ENCODE peak calls at places on chromosomes 3 and 15, in nine cellular contexts. U is naive thymus-derived CD4-positive, alpha-beta T cell; K is thoracic aorta; Z is NT2/D1; B is mesendoderm; G is body of pancreas; T is mammary epithelial cell; P is cardiac muscle cell; J is bronchial epithelial cell. R is an unnamed sample.

GRCh38 chr15:70314652-70315051 is 216.9 kb upstream of the TLE3 start:
- DNase-seq in U (no peak), K (no peak), Z (peak; percentile 64), B (peak; percentile 93), G (no peak), T (no peak), P (no peak), J (no peak), R (peak; percentile 37)

GRCh38 chr15:28122038-28122949 is 23.2 kb upstream of the OCA2 start:
- DNase-seq in U (no peak), K (no peak), Z (no peak), B (no peak), G (no peak), T (no peak), P (no peak), J (no peak), R (no peak)

GRCh38 chr3:143793971-143794370 is 54.3 kb downstream of the SLC9A9 start:
- DNase-seq in U (no peak), K (no peak), Z (no peak), B (no peak), G (no peak), T (no peak), P (no peak), J (no peak), R (no peak)

GRCh38 chr3:125310623-125311076 is 64.5 kb downstream of the ZNF148 start:
- DNase-seq in U (peak; percentile 43), K (no peak), Z (no peak), B (peak; percentile 2), G (no peak), T (no peak), P (no peak), J (no peak), R (peak; percentile 10)

GRCh38 chr3:146326875-146327543 is 76.1 kb upstream of the PLSCR4 start:
- DNase-seq in U (no peak), K (no peak), Z (peak; percentile 13), B (peak; percentile 46), G (peak; percentile 55), T (peak; percentile 51), P (peak; percentile 88), J (peak; percentile 45), R (peak; percentile 8)

GRCh38 chr15:86852741-86853140 is 773.1 kb downstream of the AGBL1 start:
- DNase-seq in U (no peak), K (no peak), Z (no peak), B (no peak), G (no peak), T (peak; percentile 63), P (no peak), J (no peak), R (no peak)

GRCh38 chr15:68372291-68372811 is 59.6 kb downstream of the ITGA11 start:
- DNase-seq in U (no peak), K (no peak), Z (peak; percentile 43), B (peak; percentile 75), G (no peak), T (peak; percentile 20), P (peak; percentile 58), J (peak; percentile 21), R (peak; percentile 89)

GRCh38 chr3:70861855-70862254 is 549.4 kb upstream of the MDFIC2 start:
- DNase-seq in U (no peak), K (no peak), Z (no peak), B (no peak), G (no peak), T (peak; percentile 50), P (peak; percentile 81), J (peak; percentile 88), R (no peak)

GRCh38 chr3:28042095-28042635 is 199.3 kb upstream of the CMC1 start:
- DNase-seq in U (no peak), K (no peak), Z (no peak), B (peak; percentile 49), G (no peak), T (no peak), P (no peak), J (no peak), R (no peak)

GRCh38 chr3:46979958-46980497 is 562 bp downstream of the NBEAL2 start:
- DNase-seq in U (no peak), K (no peak), Z (no peak), B (no peak), G (peak; percentile 35), T (no peak), P (no peak), J (no peak), R (peak; percentile 61)

DNA sequence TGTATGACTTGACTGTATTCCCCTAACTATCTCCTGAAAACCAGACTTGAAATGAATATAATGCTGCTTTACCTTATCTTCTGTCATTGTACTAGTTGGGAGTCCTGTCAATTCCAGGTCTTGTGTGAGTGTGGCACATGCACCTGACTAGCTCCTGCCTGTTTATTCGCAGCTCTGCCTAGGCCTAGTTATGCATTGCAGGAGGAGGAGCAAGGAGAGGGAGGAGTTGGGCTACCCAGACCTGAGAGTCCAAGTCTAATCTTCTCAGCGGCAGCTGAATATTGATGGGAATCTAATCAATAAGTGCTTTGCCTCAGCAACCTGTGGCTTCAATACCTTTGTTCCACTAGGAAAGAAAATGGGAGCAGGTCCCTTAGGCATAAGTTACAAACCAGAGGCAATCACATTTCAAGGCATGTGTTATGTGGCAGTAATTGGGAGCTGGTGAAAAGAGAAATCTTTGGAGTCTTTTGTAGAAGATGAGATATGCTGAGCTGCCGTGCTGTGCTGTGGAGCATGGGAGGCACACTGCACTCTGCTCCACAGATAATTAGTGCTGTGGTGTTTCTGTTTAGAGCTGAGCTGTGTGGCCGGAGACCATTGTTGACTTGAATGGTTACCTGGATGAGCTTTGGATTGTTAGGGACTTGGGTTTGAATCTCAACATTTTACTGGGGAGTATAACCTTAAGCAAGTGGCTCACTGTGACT is at the start of gene SLC2A2:
- DNase-seq in U (no peak), K (no peak), Z (no peak), B (no peak), G (peak; percentile 30), T (no peak), P (no peak), J (no peak), R (no peak)
- H3K4me3 ChIP-seq in U (no peak within 1 kb of the TSS), K (no peak within 1 kb of the TSS), Z (no peak within 1 kb of the TSS), B (no peak within 1 kb of the TSS), G (no peak within 1 kb of the TSS), T (no peak within 1 kb of the TSS), P (no peak within 1 kb of the TSS), J (no peak within 1 kb of the TSS), R (no peak within 1 kb of the TSS)

GRCh38 chr3:14133876-14134275 is 9.0 kb downstream of the TMEM43 start:
- DNase-seq in U (no peak), K (no peak), Z (no peak), B (no peak), G (no peak), T (no peak), P (no peak), J (no peak), R (no peak)
- H3K36me3 ChIP-seq in U (peaks cover 36% of the 10 kb centered on the region), K (peaks cover 74% of the 10 kb centered on the region), Z (peaks cover 100% of the 10 kb centered on the region), B (peaks cover 19% of the 10 kb centered on the region), G (peaks cover 56% of the 10 kb centered on the region), T (peaks cover 52% of the 10 kb centered on the region), P (peaks cover 38% of the 10 kb centered on the region), J (peaks cover 52% of the 10 kb centered on the region), R (peaks cover 38% of the 10 kb centered on the region)

DNA sequence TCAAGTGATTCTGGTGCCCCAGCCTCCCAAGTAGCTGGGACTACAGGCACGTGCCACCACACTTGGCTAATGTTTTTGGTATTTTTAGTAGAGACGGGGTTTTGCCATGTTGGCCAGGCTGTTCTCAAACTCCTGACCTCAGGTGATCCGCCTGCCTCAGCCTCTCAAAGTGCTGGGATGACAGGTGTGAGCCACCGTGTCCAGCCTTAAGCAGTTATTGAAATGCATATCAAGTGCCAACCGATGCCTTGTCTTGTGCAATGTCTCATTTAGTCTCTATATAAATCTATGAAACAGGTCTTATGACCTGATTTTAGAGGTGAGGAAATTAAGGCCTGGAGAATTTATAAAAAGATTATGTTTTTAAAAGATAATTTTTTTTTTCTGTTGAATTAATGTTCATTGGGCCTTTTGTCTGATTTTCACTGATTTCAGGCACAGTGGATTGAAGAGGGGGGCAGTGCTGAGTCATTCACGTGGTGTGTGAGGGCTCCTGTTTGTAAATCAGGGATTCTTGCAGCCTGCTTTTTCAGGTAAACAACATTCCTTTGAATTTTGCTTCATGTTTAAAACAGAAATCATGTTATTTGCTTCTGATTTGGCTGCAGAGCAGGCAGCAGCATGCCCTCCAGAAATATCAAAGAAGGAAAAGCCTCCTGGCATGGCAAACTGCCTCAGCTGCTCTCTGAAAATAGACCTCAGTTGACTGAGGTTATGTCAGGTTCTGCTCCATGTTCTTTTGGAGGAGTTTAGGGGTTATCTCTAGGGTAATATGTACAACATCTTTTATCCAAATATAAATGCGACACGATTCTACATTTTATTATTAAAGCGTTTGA is 407.0 kb upstream of the RGMA start:
- DNase-seq in U (no peak), K (no peak), Z (no peak), B (peak; percentile 38), G (no peak), T (peak; percentile 12), P (no peak), J (peak; percentile 74), R (peak; percentile 46)
- H3K27me3 ChIP-seq in U (peaks cover 3% of the 10 kb centered on the region), K (no peaks in the 10 kb centered on the region), Z (no peaks in the 10 kb centered on the region), B (no peaks in the 10 kb centered on the region), G (no peaks in the 10 kb centered on the region), T (no peaks in the 10 kb centered on the region), P (no peaks in the 10 kb centered on the region), J (no peaks in the 10 kb centered on the region), R (no peaks in the 10 kb centered on the region)

GRCh38 chr3:195133462-195133861 is 137.5 kb downstream of the XXYLT1 start:
- DNase-seq in U (no peak), K (no peak), Z (no peak), B (no peak), G (peak; percentile 32), T (no peak), P (peak; percentile 78), J (peak; percentile 87), R (no peak)

GRCh38 chr3:195131149-195131548 is 139.8 kb downstream of the XXYLT1 start:
- DNase-seq in U (no peak), K (no peak), Z (no peak), B (no peak), G (no peak), T (peak; percentile 93), P (no peak), J (peak; percentile 90), R (no peak)

GRCh38 chr3:195128255-195129071 is 142.5 kb downstream of the XXYLT1 start:
- DNase-seq in U (no peak), K (no peak), Z (no peak), B (no peak), G (no peak), T (no peak), P (no peak), J (no peak), R (no peak)

GRCh38 chr3:195129072-195129643 is 141.8 kb downstream of the XXYLT1 start:
- DNase-seq in U (no peak), K (no peak), Z (no peak), B (no peak), G (no peak), T (no peak), P (no peak), J (no peak), R (no peak)

DNA sequence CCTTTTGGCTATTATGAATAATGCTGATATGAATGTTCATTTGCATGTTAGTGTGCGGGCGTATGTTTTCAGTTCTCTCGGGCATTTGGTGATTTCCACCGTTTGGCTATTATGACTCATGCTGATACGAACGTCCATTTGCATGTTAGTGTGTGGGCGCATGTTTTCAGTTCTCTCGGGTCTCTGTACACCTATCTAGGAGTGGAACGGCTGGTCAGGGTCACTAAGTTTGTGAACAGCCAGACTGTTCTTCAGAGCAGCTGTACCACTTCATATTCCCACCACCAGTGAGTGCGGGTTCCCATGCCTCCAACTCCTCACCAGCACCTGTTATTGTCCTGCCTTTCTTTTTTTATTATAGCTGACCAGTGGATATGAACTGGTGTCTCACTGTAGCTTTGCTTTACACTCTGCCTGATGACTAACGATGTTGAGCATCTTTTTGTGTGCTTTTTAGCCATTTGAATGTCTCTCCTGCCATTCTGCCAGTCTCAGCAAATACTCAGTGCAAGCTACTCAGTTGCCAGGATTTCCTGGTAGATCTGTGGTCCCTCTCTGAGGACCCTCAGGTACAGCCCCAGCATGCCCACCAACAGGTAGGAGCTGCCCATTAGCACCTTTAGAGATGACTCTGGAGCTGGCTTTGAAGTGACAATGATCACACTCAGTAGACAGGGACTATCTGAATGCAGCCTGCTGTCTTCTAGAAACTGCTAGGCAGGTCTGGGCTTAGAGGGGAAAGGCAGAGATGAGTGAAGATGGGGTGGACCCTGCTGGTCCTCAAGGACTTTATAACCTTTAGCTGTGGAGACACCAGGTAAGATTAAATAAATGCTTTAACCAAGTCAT is 141.1 kb downstream of the XXYLT1 start:
- DNase-seq in U (no peak), K (no peak), Z (no peak), B (no peak), G (no peak), T (peak; percentile 71), P (no peak), J (peak; percentile 59), R (no peak)
- H3K4me3 ChIP-seq in U (no peak overlapping the region), K (no peak overlapping the region), Z (no peak overlapping the region), B (no peak overlapping the region), G (no peak overlapping the region), T (no peak overlapping the region), P (no peak overlapping the region), J (no peak overlapping the region), R (no peak overlapping the region)

R was measured in H7.